ENCODE peak calls at places on chromosome 15, in four cellular contexts. Q, V, C and X are unnamed samples.

GRCh38 chr15:101200181-101200580 is 51.7 kb downstream of the CHSY1 start:
- DNase-seq in Q (no peak), V (no peak), C (no peak), X (no peak)

GRCh38 chr15:71653986-71654713 is 156.2 kb upstream of the NR2E3 start:
- DNase-seq in Q (no peak), V (no peak), C (no peak), X (no peak)

GRCh38 chr15:78073026-78073425 is 4.5 kb downstream of the TBC1D2B start:
- DNase-seq in Q (no peak), V (no peak), C (no peak), X (no peak)

GRCh38 chr15:79680721-79681120 is 216.1 kb downstream of the MTHFS start:
- DNase-seq in Q (no peak), V (peak; percentile 83), C (peak; percentile 83), X (no peak)

GRCh38 chr15:90300988-90301715 is 35.7 kb downstream of the NGRN start:
- DNase-seq in Q (no peak), V (no peak), C (peak; percentile 56), X (peak; percentile 86)

GRCh38 chr15:89998141-89998661 is 2.9 kb upstream of the ZNF710 start:
- DNase-seq in Q (no peak), V (no peak), C (peak; percentile 33), X (no peak)

GRCh38 chr15:50128266-50128665 is 9.2 kb upstream of the ATP8B4 start:
- DNase-seq in Q (peak; percentile 73), V (no peak), C (no peak), X (no peak)

GRCh38 chr15:93428135-93428534 is 339.1 kb upstream of the RGMA start:
- DNase-seq in Q (peak; percentile 25), V (no peak), C (no peak), X (no peak)

GRCh38 chr15:63752075-63752684 is 81.6 kb downstream of the HERC1 start:
- DNase-seq in Q (peak; percentile 32), V (peak; percentile 24), C (peak; percentile 77), X (no peak)

GRCh38 chr15:90949979-90950675 is 4.6 kb upstream of the RCCD1 start:
- DNase-seq in Q (no peak), V (no peak), C (no peak), X (no peak)

GRCh38 chr15:36831125-36831914 is 251.9 kb downstream of the CDIN1 start:
- DNase-seq in Q (no peak), V (no peak), C (peak; percentile 32), X (no peak)

GRCh38 chr15:77589839-77590238 is 42.9 kb downstream of the LINGO1 start:
- DNase-seq in Q (no peak), V (no peak), C (no peak), X (no peak)

GRCh38 chr15:66747866-66748265 is 45.8 kb downstream of the SMAD6 start:
- DNase-seq in Q (no peak), V (no peak), C (no peak), X (no peak)

GRCh38 chr15:85312925-85313324 is 67.5 kb upstream of the AKAP13 start:
- DNase-seq in Q (no peak), V (no peak), C (peak; percentile 76), X (no peak)

GRCh38 chr15:25501828-25502446 is 63.1 kb upstream of the UBE3A start:
- DNase-seq in Q (no peak), V (peak; percentile 20), C (peak; percentile 39), X (no peak)

GRCh38 chr15:25860885-25861866 is 2.0 kb downstream of the ATP10A start:
- DNase-seq in Q (no peak), V (no peak), C (no peak), X (no peak)

GRCh38 chr15:29132110-29132420 is 137.6 kb downstream of the NSMCE3 start:
- DNase-seq in Q (no peak), V (no peak), C (no peak), X (no peak)

GRCh38 chr15:71278989-71279756 is 163.9 kb downstream of the THSD4 start:
- DNase-seq in Q (peak; percentile 74), V (peak; percentile 72), C (peak; percentile 98), X (no peak)

GRCh38 chr15:57323806-57324589 is 52.3 kb upstream of the CGNL1 start:
- DNase-seq in Q (no peak), V (peak; percentile 45), C (no peak), X (no peak)

GRCh38 chr15:39947401-39948197 is 13.7 kb downstream of the EIF2AK4 start:
- DNase-seq in Q (no peak), V (no peak), C (no peak), X (no peak)

GRCh38 chr15:63155486-63155885 is 1.8 kb downstream of the RPS27L start:
- DNase-seq in Q (no peak), V (no peak), C (no peak), X (no peak)

GRCh38 chr15:51443282-51443914 is 101.9 kb downstream of the GLDN start:
- DNase-seq in Q (no peak), V (no peak), C (no peak), X (no peak)

GRCh38 chr15:43492266-43492665 is 690 bp downstream of the TP53BP1 start:
- DNase-seq in Q (no peak), V (no peak), C (no peak), X (no peak)

GRCh38 chr15:38853608-38854007 is 289.0 kb upstream of the RASGRP1 start:
- DNase-seq in Q (no peak), V (no peak), C (peak; percentile 55), X (no peak)
- TF ChIP-seq CTCF in Q (no peak), V (peak; percentile 64), C (peak; percentile 57), X (peak; percentile 51)

GRCh38 chr15:31970007-31970406 is 60.3 kb upstream of the CHRNA7 start:
- DNase-seq in Q (no peak), V (no peak), C (no peak), X (no peak)

GRCh38 chr15:31964586-31965307 is 65.6 kb upstream of the CHRNA7 start:
- DNase-seq in Q (no peak), V (no peak), C (no peak), X (no peak)
- TF ChIP-seq CTCF in Q (no peak), V (no peak), C (no peak), X (no peak)

GRCh38 chr15:81357178-81357686 is 16.8 kb downstream of the TMC3 start:
- DNase-seq in Q (no peak), V (no peak), C (no peak), X (peak; percentile 56)
- TF ChIP-seq CTCF in Q (no peak), V (no peak), C (peak; percentile 3), X (no peak)

GRCh38 chr15:98855815-98856539 is 151.6 kb downstream of the PGPEP1L start:
- DNase-seq in Q (no peak), V (no peak), C (no peak), X (no peak)

GRCh38 chr15:98853161-98853560 is 154.4 kb downstream of the PGPEP1L start:
- DNase-seq in Q (peak; percentile 93), V (peak; percentile 88), C (peak; percentile 94), X (peak; percentile 93)

GRCh38 chr15:98854496-98854895 is 153.1 kb downstream of the PGPEP1L start:
- DNase-seq in Q (no peak), V (no peak), C (no peak), X (no peak)

GRCh38 chr15:98855067-98855814 is 152.4 kb downstream of the PGPEP1L start:
- DNase-seq in Q (no peak), V (no peak), C (no peak), X (no peak)

GRCh38 chr15:98853593-98854420 is 153.8 kb downstream of the PGPEP1L start:
- DNase-seq in Q (no peak), V (no peak), C (peak; percentile 31), X (no peak)
- TF ChIP-seq CTCF in Q (no peak), V (no peak), C (no peak), X (no peak)

GRCh38 chr15:73965094-73965729 is 26.9 kb downstream of the STOML1 start:
- DNase-seq in Q (no peak), V (no peak), C (no peak), X (no peak)
- TF ChIP-seq CTCF in Q (no peak), V (no peak), C (no peak), X (peak; percentile 17)

DNA sequence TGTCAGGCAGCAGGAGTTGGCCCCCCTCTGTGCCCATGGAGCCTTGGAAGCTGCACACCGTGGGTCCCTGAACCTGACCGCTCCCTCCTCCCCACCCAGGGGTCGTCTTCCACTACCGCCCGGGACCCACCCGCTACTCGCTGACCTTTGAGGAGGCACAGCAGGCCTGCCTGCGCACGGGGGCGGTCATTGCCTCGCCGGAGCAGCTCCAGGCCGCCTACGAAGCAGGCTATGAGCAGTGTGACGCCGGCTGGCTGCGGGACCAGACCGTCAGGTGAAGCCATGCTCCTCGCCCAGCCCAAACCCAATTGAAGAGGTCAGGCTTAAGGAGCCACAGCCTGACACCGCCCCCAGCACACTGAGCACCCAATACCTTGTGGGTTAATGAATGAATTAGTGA is 43.9 kb downstream of the ACAN start:
- DNase-seq in Q (no peak), V (no peak), C (no peak), X (no peak)
- TF ChIP-seq CTCF in Q (no peak), V (no peak), C (no peak), X (no peak)

DNA sequence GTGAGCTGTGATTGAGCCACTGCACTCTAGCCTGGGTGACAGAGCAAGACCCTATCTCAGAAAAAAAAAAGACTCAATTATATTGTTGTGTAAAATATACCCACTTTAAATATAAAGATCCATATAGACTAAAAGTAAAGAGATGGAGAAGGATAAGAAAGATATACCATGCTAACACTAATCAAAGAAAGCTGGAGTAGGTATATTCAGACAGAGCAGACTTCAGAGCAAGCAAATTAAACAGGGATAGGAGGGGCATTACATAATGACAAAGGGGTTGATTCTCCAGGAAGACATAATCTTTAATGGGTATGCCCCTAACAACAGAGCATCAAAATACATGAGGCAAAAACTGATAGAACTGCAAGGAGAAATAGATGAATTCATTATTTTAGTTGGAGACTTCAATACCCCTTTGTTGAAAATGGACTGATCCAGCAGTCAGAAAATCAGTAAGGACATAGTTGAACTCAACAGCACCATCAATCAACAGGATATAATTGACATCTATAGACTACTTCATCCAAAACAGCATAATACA is 31.1 kb upstream of the RNU6-1 start:
- DNase-seq in Q (no peak), V (no peak), C (no peak), X (no peak)
- TF ChIP-seq CTCF in Q (no peak), V (no peak), C (no peak), X (no peak)